ENCODE peak calls at places on chromosomes 16 and 17, in eight cellular contexts. H is neuronal stem cell; W is tibial artery; E is activated B cell treated with CpG ODN at 0.5 μM for 24 hours; I is EL; P is activated T-helper 2 cell treated with anti-CD3 and anti-CD28 coated beads, Interferon-gamma antibody, Interleukin-2, Interleukin-4, amounts not matched to agents 10 μg/mL and 5 μg/mL and 100 μg/mL, durations not matched to agents 14 hours and 24 hours and 36 hours; O is activated CD4-positive, alpha-beta T cell treated with anti-CD3 and anti-CD28 coated beads, Interleukin-2, amount 50 U/mL, for 48 hours; K is fibroblast of pulmonary artery. T is an unnamed sample.

GRCh38 chr16:51355871-51356270 is 204.8 kb upstream of the SALL1 start:
- DNase-seq in I (no peak), H (no peak), P (no peak), O (no peak), E (no peak), K (no peak), W (no peak), T (no peak)

GRCh38 chr16:11254913-11255736 is 879 bp downstream of the SOCS1 start:
- DNase-seq in K (peak), W (peak), I (peak), O (no peak), P (peak), H (peak), E (peak), T (peak)

GRCh38 chr16:68475071-68475470 is 26.8 kb upstream of the SMPD3 start:
- DNase-seq in W (no peak), E (no peak), K (no peak), O (no peak), I (peak), H (no peak), P (no peak), T (no peak)

GRCh38 chr17:78125138-78125913 is 3.2 kb downstream of the TMC6 start:
- DNase-seq in P (no peak), W (no peak), O (no peak), K (no peak), I (no peak), E (no peak), H (no peak), T (no peak)

GRCh38 chr17:37273419-37274051 is 102.2 kb upstream of the C17orf78 start:
- DNase-seq in O (no peak), I (peak), P (no peak), E (no peak), W (no peak), H (no peak), K (peak), T (no peak)

GRCh38 chr17:31394544-31394943 is 3.1 kb downstream of the RAB11FIP4 start:
- DNase-seq in O (peak), I (peak), K (peak), W (peak), P (peak), E (peak), H (peak), T (peak)

GRCh38 chr16:84481051-84481735 is 23.3 kb downstream of the MEAK7 start:
- DNase-seq in E (no peak), P (no peak), O (no peak), W (no peak), H (no peak), K (no peak), I (no peak), T (no peak)

GRCh38 chr16:23944381-23944780 is 108.6 kb downstream of the PRKCB start:
- DNase-seq in W (no peak), I (no peak), P (no peak), E (no peak), O (no peak), K (no peak), H (no peak), T (no peak)